ENCODE peak calls at places on chromosomes 12 and 14, in seven cellular contexts. G is neural crest cell; N is activated CD4-positive, alpha-beta T cell treated with anti-CD3 and anti-CD28 coated beads for 48 hours; R is NCI-H2107; K is stimulated activated CD4-positive, alpha-beta T cell treated with anti-CD3 and anti-CD28 coated beads, Interleukin-2, amount 100 ng/mL, for 48 hours; E is Caki2; A is A549. O is an unnamed sample.

GRCh38 chr14:88452231-88452630 is 66.8 kb downstream of the SPATA7 start:
- DNase-seq in G (no peak), N (peak), R (no peak), K (no peak), E (no peak), A (no peak), O (peak)

GRCh38 chr12:89235189-89235993 is 116.9 kb downstream of the DUSP6 start:
- DNase-seq in G (no peak), N (no peak), R (no peak), K (no peak), E (no peak), A (no peak), O (no peak)

GRCh38 chr14:32940066-32940651 is 1.5 kb downstream of the NPAS3 start:
- DNase-seq in G (no peak), N (no peak), R (peak), K (no peak), E (no peak), A (no peak), O (no peak)

GRCh38 chr14:95353007-95353406 is 33.3 kb upstream of the CLMN start:
- DNase-seq in G (no peak), N (no peak), R (no peak), K (no peak), E (no peak), A (no peak), O (no peak)

GRCh38 chr14:104187931-104188726 is 49.7 kb downstream of the KIF26A start:
- DNase-seq in G (no peak), N (no peak), R (no peak), K (no peak), E (no peak), A (no peak), O (no peak)

GRCh38 chr12:8449293-8449944 is 6.3 kb upstream of the CLEC6A start:
- DNase-seq in G (no peak), N (no peak), R (no peak), K (no peak), E (no peak), A (no peak), O (no peak)

GRCh38 chr12:89833337-89834252 is 125.0 kb upstream of the ATP2B1 start:
- DNase-seq in G (no peak), N (no peak), R (no peak), K (no peak), E (no peak), A (no peak), O (no peak)

GRCh38 chr14:89303452-89304435 is 113.3 kb downstream of the FOXN3 start:
- DNase-seq in G (no peak), N (no peak), R (peak), K (no peak), E (peak), A (no peak), O (no peak)

GRCh38 chr12:12586879-12587675 is 24.4 kb upstream of the DUSP16 start:
- DNase-seq in G (no peak), N (no peak), R (no peak), K (no peak), E (no peak), A (no peak), O (no peak)

GRCh38 chr12:48994224-48995060 is 4.7 kb downstream of the DDN start:
- DNase-seq in G (no peak), N (no peak), R (no peak), K (no peak), E (no peak), A (no peak), O (no peak)

GRCh38 chr14:105884808-105885281 is 358.5 kb downstream of the TMEM121 start:
- DNase-seq in G (no peak), N (peak), R (no peak), K (no peak), E (no peak), A (no peak), O (no peak)

GRCh38 chr14:100159107-100159864 is at the start of gene DEGS2:
- DNase-seq in G (no peak), N (peak), R (peak), K (peak), E (no peak), A (peak), O (peak)

GRCh38 chr12:27542628-27543027 is 18.6 kb downstream of the PPFIBP1 start:
- DNase-seq in G (no peak), N (no peak), R (no peak), K (no peak), E (no peak), A (no peak), O (no peak)

GRCh38 chr14:99660006-99660566 is 15.2 kb downstream of the HHIPL1 start:
- DNase-seq in G (no peak), N (no peak), R (no peak), K (no peak), E (no peak), A (no peak), O (no peak)

GRCh38 chr12:46364777-46365580 is 7.6 kb downstream of the SLC38A2 start:
- DNase-seq in G (no peak), N (no peak), R (no peak), K (no peak), E (peak), A (no peak), O (no peak)

GRCh38 chr12:46451276-46452021 is 78.9 kb upstream of the SLC38A2 start:
- DNase-seq in G (no peak), N (no peak), R (no peak), K (no peak), E (no peak), A (no peak), O (no peak)

GRCh38 chr12:113461666-113462065 is 10.0 kb downstream of the LHX5 start:
- DNase-seq in G (no peak), N (no peak), R (no peak), K (no peak), E (no peak), A (peak), O (no peak)

GRCh38 chr12:124416516-124417395 is 121.9 kb downstream of the RFLNA start:
- DNase-seq in G (no peak), N (no peak), R (no peak), K (no peak), E (no peak), A (no peak), O (no peak)

GRCh38 chr12:54997914-54998507 is 13.4 kb upstream of the TESPA1 start:
- DNase-seq in G (no peak), N (no peak), R (no peak), K (no peak), E (no peak), A (no peak), O (no peak)

GRCh38 chr12:123389560-123390351 is 5.8 kb downstream of the KMT5A start:
- DNase-seq in G (peak), N (peak), R (no peak), K (no peak), E (peak), A (peak), O (peak)

GRCh38 chr12:1218369-1218768 is 227.3 kb downstream of the ERC1 start:
- DNase-seq in G (no peak), N (no peak), R (no peak), K (no peak), E (no peak), A (no peak), O (no peak)

GRCh38 chr12:114673169-114673833 is 10.7 kb downstream of the TBX3 start:
- DNase-seq in G (no peak), N (no peak), R (no peak), K (no peak), E (no peak), A (no peak), O (no peak)

GRCh38 chr12:45354399-45354798 is 138.5 kb downstream of the ANO6 start:
- DNase-seq in G (no peak), N (no peak), R (no peak), K (no peak), E (peak), A (no peak), O (no peak)

GRCh38 chr14:55297611-55298323 is 26.5 kb downstream of the FBXO34 start:
- DNase-seq in G (no peak), N (peak), R (no peak), K (no peak), E (no peak), A (no peak), O (no peak)

GRCh38 chr12:46918631-46919030 is 92.8 kb upstream of the SLC38A4 start:
- DNase-seq in G (no peak), N (no peak), R (no peak), K (no peak), E (no peak), A (no peak), O (no peak)

GRCh38 chr14:90439874-90440442 is 43.1 kb downstream of the CALM1 start:
- DNase-seq in G (no peak), N (no peak), R (no peak), K (no peak), E (no peak), A (no peak), O (no peak)

GRCh38 chr12:14777271-14777670 is 26.0 kb downstream of the WBP11 start:
- DNase-seq in G (no peak), N (no peak), R (no peak), K (no peak), E (no peak), A (no peak), O (no peak)

GRCh38 chr12:48184549-48184922 is 1.1 kb downstream of the CCDC184 start:
- DNase-seq in G (peak), N (no peak), R (no peak), K (no peak), E (no peak), A (no peak), O (no peak)